ENCODE peak calls at places on chromosomes 13 and 19, in six cellular contexts. D is tibial nerve, O is left ventricle myocardium inferior, L is sigmoid colon, Q is heart right ventricle, T is thoracic aorta. Z is an unnamed sample.
A peak's percentile ranks its signal among the peaks of the same experiment; 100 is the strongest.

GRCh38 chr13:22696433-22696832 is 484.3 kb upstream of the SGCG start:
- DNase-seq in D (no peak), L (no peak), T (no peak), Q (no peak), O (no peak), Z (no peak)

GRCh38 chr19:1465191-1466016 is 13.6 kb downstream of the C19orf25 start:
- DNase-seq in O (no peak), L (no peak), Q (no peak), T (no peak), D (no peak), Z (no peak)

GRCh38 chr13:21567714-21568113 is 36.3 kb downstream of the MICU2 start:
- DNase-seq in L (no peak), T (no peak), Q (no peak), D (no peak), O (no peak), Z (no peak)

GRCh38 chr13:76667551-76667950 is 218.7 kb downstream of the KCTD12 start:
- DNase-seq in Q (peak; percentile 32), O (no peak), L (no peak), T (no peak), D (peak; percentile 22), Z (no peak)

GRCh38 chr19:15249912-15250634 is 17.8 kb upstream of the EPHX3 start:
- DNase-seq in T (peak; percentile 48), D (peak; percentile 45), Q (peak; percentile 79), L (peak; percentile 80), O (peak; percentile 65), Z (peak; percentile 90)

GRCh38 chr19:42091300-42092266 is 15.6 kb downstream of the ZNF574 start:
- DNase-seq in T (no peak), O (no peak), Q (no peak), L (no peak), D (no peak), Z (no peak)

GRCh38 chr19:887072-887471 is 5.9 kb downstream of the MED16 start:
- DNase-seq in L (no peak), D (no peak), O (no peak), Q (no peak), T (no peak), Z (no peak)

GRCh38 chr13:45331123-45331619 is 9.8 kb downstream of the TPT1 start:
- DNase-seq in O (no peak), L (no peak), Q (no peak), T (no peak), D (no peak), Z (no peak)

GRCh38 chr13:102978168-102978567 is 88.0 kb downstream of the SLC10A2 start:
- DNase-seq in D (no peak), Q (no peak), T (no peak), O (no peak), L (no peak), Z (no peak)

GRCh38 chr19:1862068-1862423 is 1.3 kb downstream of the KLF16 start:
- DNase-seq in O (no peak), D (no peak), Q (no peak), T (no peak), L (no peak), Z (no peak)

GRCh38 chr19:13796301-13797057 is 1.2 kb downstream of the ZSWIM4 start:
- DNase-seq in Q (peak; percentile 84), D (peak; percentile 61), L (peak; percentile 92), T (peak; percentile 77), O (peak; percentile 76), Z (peak; percentile 95)

GRCh38 chr19:47113446-47114348 is at the start of gene ZC3H4:
- DNase-seq in T (peak; percentile 90), D (peak; percentile 97), O (peak; percentile 92), L (peak; percentile 98), Q (peak; percentile 96), Z (peak; percentile 98)

GRCh38 chr19:4057913-4058695 is 8.6 kb downstream of the ZBTB7A start:
- DNase-seq in L (peak; percentile 97), D (peak; percentile 87), Q (peak; percentile 87), T (peak; percentile 84), O (peak; percentile 84), Z (peak; percentile 95)

GRCh38 chr19:34474233-34474989 is 7.1 kb upstream of the WTIP start:
- DNase-seq in O (no peak), D (no peak), T (no peak), Q (no peak), L (no peak), Z (no peak)

GRCh38 chr19:6654347-6655310 is 15.3 kb downstream of the TNFSF14 start:
- DNase-seq in D (no peak), L (no peak), O (no peak), T (no peak), Q (no peak), Z (no peak)

DNA sequence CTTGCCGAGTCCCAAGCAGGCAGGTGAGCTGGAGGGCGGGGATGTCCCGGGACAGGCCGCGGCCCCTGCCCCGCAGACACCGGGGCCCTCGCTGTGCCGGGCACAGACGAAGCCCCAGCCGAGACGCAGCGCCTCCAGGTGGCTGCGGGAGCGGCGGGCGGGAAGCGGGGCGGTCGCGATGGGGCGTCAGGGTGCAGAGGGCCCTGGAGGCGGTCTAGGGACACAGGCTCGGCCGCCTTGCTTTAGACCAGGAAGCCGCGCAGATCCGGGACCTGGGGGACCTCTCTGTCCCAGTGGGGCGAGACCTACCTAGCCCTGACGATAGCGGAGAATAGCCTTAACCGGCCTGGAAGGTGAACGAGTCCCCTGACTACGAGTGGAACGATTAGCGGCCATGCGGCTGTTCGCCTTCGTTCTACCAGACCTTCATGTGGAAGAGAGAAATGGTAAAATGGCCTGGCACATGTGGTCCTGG is 4.2 kb upstream of the ZNF564 start:
- DNase-seq in T (no peak), L (no peak), O (no peak), D (no peak), Q (no peak), Z (no peak)
- H3K4me3 ChIP-seq in T (no peak overlapping the region), L (peak overlapping the region; percentile 23), O (no peak overlapping the region), D (no peak overlapping the region), Q (no peak overlapping the region), Z (no peak overlapping the region)

DNA sequence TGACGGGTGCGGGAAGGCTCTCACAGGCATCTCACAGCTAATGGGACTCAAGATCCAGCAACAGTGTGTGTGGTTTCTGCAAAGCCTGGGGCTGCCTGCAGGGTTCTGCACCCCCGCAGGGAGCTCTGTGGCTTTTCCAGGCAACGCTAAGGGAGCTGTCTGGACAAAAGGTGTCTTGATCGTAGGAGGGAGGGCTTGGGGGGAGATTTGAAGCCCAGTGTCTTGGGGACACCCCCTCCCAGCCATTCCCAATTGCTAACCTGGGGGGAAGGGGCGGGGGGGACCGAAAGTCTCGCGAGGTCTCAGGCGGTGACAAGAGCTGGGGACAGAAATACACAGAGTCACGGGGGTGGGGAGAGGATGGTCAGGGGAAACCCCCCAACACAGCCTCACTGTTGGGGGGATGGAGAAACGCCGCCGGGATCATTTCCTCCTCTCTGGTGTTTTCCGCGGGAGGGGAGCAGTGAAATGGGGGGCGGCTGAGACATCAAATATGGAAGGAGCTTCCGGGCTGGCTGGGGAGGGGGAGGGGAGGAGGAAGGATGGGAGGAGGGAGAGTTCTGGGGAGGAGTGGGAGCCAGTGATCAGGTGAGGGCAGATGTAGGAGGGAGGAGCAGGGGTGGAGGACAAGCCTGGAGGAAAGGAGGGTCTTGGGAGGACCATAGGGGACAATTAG is 13.3 kb downstream of the KCNC3 start:
- DNase-seq in O (no peak), D (no peak), Q (no peak), L (no peak), T (no peak), Z (no peak)
- TF ChIP-seq CTCF in O (no peak), D (no peak), Q (no peak), L (no peak), T (no peak), Z (no peak)

GRCh38 chr13:47220453-47221150 is 323.7 kb upstream of the HTR2A start:
- DNase-seq in D (no peak), L (no peak), Q (no peak), O (no peak), T (no peak), Z (no peak)
- H3K27ac ChIP-seq in D (no peak overlapping the region), L (no peak overlapping the region), Q (no peak overlapping the region), O (no peak overlapping the region), T (no peak overlapping the region), Z (no peak overlapping the region)

GRCh38 chr19:10286803-10287737 is at the start of gene ICAM4:
- DNase-seq in Q (peak; percentile 89), O (peak; percentile 87), T (no peak), D (no peak), L (no peak), Z (no peak)

GRCh38 chr19:10290439-10290875 is 705 bp downstream of the ICAM5 start:
- DNase-seq in D (no peak), L (no peak), Q (no peak), T (no peak), O (no peak), Z (no peak)

GRCh38 chr19:10289836-10290438 is at the start of gene ICAM5:
- DNase-seq in T (no peak), O (no peak), D (no peak), L (no peak), Q (no peak), Z (no peak)

GRCh38 chr19:10289167-10289835 is 451 bp upstream of the ICAM5 start:
- DNase-seq in D (no peak), L (no peak), O (no peak), Q (no peak), T (no peak), Z (no peak)

DNA sequence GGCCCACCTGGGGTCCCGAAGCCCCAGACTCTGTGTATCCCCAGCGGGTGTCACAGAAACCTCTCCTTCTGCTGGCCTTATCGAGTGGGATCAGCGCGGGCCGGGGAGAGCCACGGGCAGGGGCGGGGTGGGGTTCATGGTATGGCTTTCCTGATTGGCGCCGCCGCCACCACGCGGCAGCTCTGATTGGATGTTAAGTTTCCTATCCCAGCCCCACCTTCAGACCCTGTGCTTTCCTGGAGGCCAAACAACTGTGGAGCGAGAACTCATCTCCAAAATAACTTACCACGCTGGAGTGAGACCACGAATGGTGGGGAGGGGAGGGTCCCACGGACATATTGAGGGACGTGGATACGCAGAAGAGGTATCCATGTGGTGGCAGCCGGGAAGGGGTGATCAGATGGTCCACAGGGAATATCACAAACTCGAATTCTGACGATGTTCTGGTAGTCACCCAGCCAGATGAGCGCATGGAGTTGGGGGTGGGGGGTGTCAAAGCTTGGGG is 1.0 kb upstream of the ICAM5 start:
- DNase-seq in Q (no peak), T (no peak), L (no peak), D (no peak), O (no peak), Z (no peak)
- H3K4me3 ChIP-seq in Q (peak overlapping the region; percentile 41), T (peak overlapping the region; percentile 74), L (peak overlapping the region; percentile 31), D (no peak overlapping the region), O (peak overlapping the region; percentile 67), Z (peak overlapping the region; percentile 62)

GRCh38 chr13:50152655-50153309 is 137.5 kb downstream of the KCNRG start:
- DNase-seq in L (no peak), D (no peak), Q (no peak), T (no peak), O (no peak), Z (no peak)

GRCh38 chr13:50153888-50154287 is 138.6 kb downstream of the KCNRG start:
- DNase-seq in O (no peak), Q (no peak), L (no peak), D (no peak), T (no peak), Z (no peak)

GRCh38 chr13:50156140-50156539 is 140.9 kb downstream of the KCNRG start:
- DNase-seq in T (no peak), Q (no peak), O (no peak), D (no peak), L (no peak), Z (no peak)

GRCh38 chr13:50153401-50153800 is 138.2 kb downstream of the KCNRG start:
- DNase-seq in O (no peak), L (no peak), Q (no peak), T (no peak), D (no peak), Z (no peak)

DNA sequence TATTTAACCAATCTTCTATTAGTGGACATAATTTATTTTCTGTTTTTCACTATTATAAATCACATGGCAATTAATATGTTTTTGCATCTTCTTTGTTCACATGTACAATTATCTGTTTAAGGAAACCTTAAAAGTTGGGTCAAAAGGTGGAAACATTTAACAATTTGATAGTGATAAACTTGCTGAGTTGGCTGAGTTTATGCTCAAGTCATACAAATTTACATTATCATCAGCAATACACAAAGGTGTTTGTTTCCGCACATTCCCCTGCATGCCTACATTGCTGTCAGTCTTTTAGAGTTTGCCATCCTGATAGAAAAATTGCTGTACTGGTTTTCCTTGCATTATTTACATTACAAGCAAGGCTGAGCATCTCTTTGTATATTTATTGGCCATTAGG is 139.5 kb downstream of the KCNRG start:
- DNase-seq in T (no peak), D (no peak), Q (no peak), L (no peak), O (no peak), Z (no peak)
- TF ChIP-seq CTCF in T (no peak), D (no peak), Q (no peak), L (no peak), O (no peak), Z (no peak)